ENCODE peak calls at places on chromosomes 3 and 15, in five cellular contexts. Z, Y, K, I and A are unnamed samples.

GRCh38 chr3:124859025-124859424 is 28.1 kb downstream of the ITGB5 start:
- DNase-seq in Z (no peak), Y (no peak), K (no peak), I (no peak), A (no peak)

GRCh38 chr3:64248247-64248646 is 23.0 kb upstream of the PRICKLE2 start:
- DNase-seq in Z (no peak), Y (no peak), K (no peak), I (no peak), A (no peak)

GRCh38 chr15:68683551-68683950 is 104.8 kb downstream of the CORO2B start:
- DNase-seq in Z (no peak), Y (no peak), K (no peak), I (no peak), A (no peak)

GRCh38 chr3:114394551-114394950 is 100.7 kb downstream of the TIGIT start:
- DNase-seq in Z (no peak), Y (no peak), K (no peak), I (no peak), A (no peak)

GRCh38 chr15:90930861-90931629 is 1.3 kb downstream of the HDDC3 start:
- DNase-seq in Z (no peak), Y (no peak), K (no peak), I (no peak), A (no peak)

GRCh38 chr3:177126015-177126773 is 71.1 kb downstream of the TBL1XR1 start:
- DNase-seq in Z (no peak), Y (no peak), K (no peak), I (no peak), A (no peak)

GRCh38 chr15:62822228-62822627 is 220.3 kb upstream of the TPM1 start:
- DNase-seq in Z (no peak), Y (no peak), K (no peak), I (no peak), A (no peak)

GRCh38 chr3:14822875-14823807 is 4.4 kb downstream of the FGD5 start:
- DNase-seq in Z (no peak), Y (no peak), K (no peak), I (no peak), A (no peak)

GRCh38 chr3:177618873-177619771 is 421.8 kb upstream of the TBL1XR1 start:
- DNase-seq in Z (no peak), Y (no peak), K (no peak), I (no peak), A (no peak)

GRCh38 chr3:36796896-36797295 is 32.5 kb upstream of the DCLK3 start:
- DNase-seq in Z (no peak), Y (no peak), K (no peak), I (no peak), A (no peak)

GRCh38 chr3:140223631-140224030 is 288.6 kb downstream of the CLSTN2 start:
- DNase-seq in Z (no peak), Y (no peak), K (no peak), I (no peak), A (no peak)

GRCh38 chr15:70783610-70784021 is 20.3 kb upstream of the UACA start:
- DNase-seq in Z (no peak), Y (peak), K (no peak), I (no peak), A (no peak)

GRCh38 chr3:88628901-88629300 is 478.5 kb upstream of the EPHA3 start:
- DNase-seq in Z (no peak), Y (no peak), K (no peak), I (no peak), A (no peak)

GRCh38 chr15:31489801-31490646 is 163.4 kb downstream of the KLF13 start:
- DNase-seq in Z (no peak), Y (peak), K (no peak), I (peak), A (no peak)